ENCODE peak calls at places on chromosomes 12 and 14, in seven cellular contexts. Q is uterus, X is breast epithelium, I is transverse colon, S is tibial nerve, H is stomach, A is prostate gland. V is an unnamed sample.

GRCh38 chr12:25594376-25594775 is 41.3 kb upstream of the LMNTD1 start:
- DNase-seq in X (no peak), A (no peak), S (no peak), I (no peak), H (no peak), Q (no peak), V (no peak)

GRCh38 chr12:58919271-58920101 is 818 bp downstream of the LRIG3 start:
- DNase-seq in H (no peak), I (peak), A (peak), X (peak), Q (peak), S (peak), V (peak)

GRCh38 chr12:49626169-49626835 is 2.9 kb downstream of the PRPF40B start:
- DNase-seq in Q (no peak), H (no peak), S (no peak), I (no peak), X (no peak), A (no peak), V (no peak)

GRCh38 chr12:46268349-46268616 is 560 bp downstream of the SLC38A1 start:
- DNase-seq in I (no peak), H (no peak), Q (no peak), S (no peak), X (no peak), A (no peak), V (no peak)

GRCh38 chr14:23539209-23539866 is 12.2 kb downstream of the ZFHX2 start:
- DNase-seq in A (no peak), I (no peak), Q (no peak), H (no peak), S (no peak), X (no peak), V (no peak)

GRCh38 chr14:29650554-29651269 is 276.9 kb downstream of the PRKD1 start:
- DNase-seq in H (no peak), S (no peak), A (no peak), Q (no peak), X (no peak), I (no peak), V (no peak)

GRCh38 chr14:33682746-33683145 is 268.1 kb downstream of the EGLN3 start:
- DNase-seq in I (peak), H (peak), Q (peak), A (no peak), S (peak), X (peak), V (peak)

GRCh38 chr12:38954119-38954746 is 48.8 kb upstream of the CPNE8 start:
- DNase-seq in I (no peak), X (no peak), A (no peak), H (no peak), S (no peak), Q (no peak), V (no peak)

GRCh38 chr14:34012978-34013713 is 62.3 kb upstream of the EGLN3 start:
- DNase-seq in X (no peak), A (no peak), S (no peak), H (no peak), Q (no peak), I (no peak), V (no peak)

GRCh38 chr12:8681129-8681902 is 16.5 kb upstream of the RIMKLB start:
- DNase-seq in I (no peak), A (peak), S (no peak), H (no peak), X (no peak), Q (peak), V (peak)

GRCh38 chr12:120252071-120252906 is 13.2 kb downstream of the PXN start:
- DNase-seq in X (no peak), I (no peak), H (no peak), S (no peak), Q (no peak), A (no peak), V (no peak)

GRCh38 chr12:88870000-88870737 is 289.9 kb upstream of the KITLG start:
- DNase-seq in H (no peak), A (no peak), Q (no peak), I (no peak), S (no peak), X (no peak), V (no peak)

GRCh38 chr14:49852351-49853157 is at the start of gene NEMF:
- DNase-seq in X (peak), I (peak), A (peak), S (peak), Q (peak), H (peak), V (peak)
- TF ChIP-seq POLR2A in X (peak), I (peak), A (peak), S (peak), Q (peak), H (peak), V (peak)

GRCh38 chr14:36520601-36521525 is 831 bp upstream of the NKX2-1 start:
- DNase-seq in X (no peak), I (peak), S (no peak), A (no peak), Q (no peak), H (peak), V (no peak)
- TF ChIP-seq POLR2A in X (no peak), I (no peak), S (no peak), A (no peak), Q (no peak), H (no peak), V (no peak)

DNA sequence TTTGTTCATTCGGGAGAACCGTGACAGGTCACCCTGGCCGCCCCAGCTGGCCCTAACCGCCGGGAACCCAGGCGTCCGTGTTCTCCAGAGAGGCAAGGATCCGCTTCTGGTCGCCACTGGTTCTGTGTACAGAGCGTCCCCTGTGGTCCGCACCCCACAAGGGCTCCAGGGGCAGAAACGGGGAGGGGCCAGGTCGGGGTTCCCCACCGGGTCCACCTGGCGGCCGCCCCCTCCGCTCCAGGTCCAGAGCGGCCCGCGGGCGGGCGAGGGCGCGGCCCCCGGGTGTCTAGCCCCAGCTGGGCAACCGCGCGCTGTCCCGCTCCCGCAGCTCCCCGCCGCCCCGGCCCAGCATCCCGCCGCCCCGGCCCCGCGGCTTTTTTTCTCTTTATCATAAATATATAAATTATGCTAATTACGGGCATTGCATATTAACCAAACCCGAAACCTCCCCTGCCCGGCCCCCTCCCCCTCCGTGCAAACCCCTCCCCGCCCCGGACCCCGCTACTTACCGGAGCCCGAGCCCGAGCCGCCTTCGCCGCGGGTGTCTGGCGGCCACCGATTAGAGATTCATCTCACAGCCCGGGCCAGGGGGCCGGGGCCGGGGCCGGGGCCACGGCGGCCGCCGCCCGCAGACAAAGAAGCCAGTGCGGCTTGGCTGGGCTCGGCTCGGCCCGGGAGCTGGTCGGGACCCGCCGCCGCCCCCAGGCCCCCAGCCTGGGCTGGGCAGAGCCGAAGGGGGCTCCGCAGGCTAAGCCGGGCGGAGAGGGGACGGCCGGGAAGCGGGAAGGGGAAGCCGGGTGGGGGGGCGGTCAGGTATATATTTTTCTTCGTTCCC is 512 bp downstream of the POU6F1 start:
- DNase-seq in I (peak), S (peak), H (peak), A (peak), X (peak), Q (peak), V (peak)
- TF ChIP-seq POLR2A in I (no peak), S (no peak), H (no peak), A (no peak), X (no peak), Q (peak), V (peak)

GRCh38 chr12:71662861-71663560 is 637 bp downstream of the ZFC3H1 start:
- DNase-seq in Q (peak), S (peak), H (peak), A (peak), I (peak), X (peak), V (peak)
- TF ChIP-seq POLR2A in Q (no peak), S (no peak), H (no peak), A (peak), I (peak), X (no peak), V (peak)

GRCh38 chr14:64915797-64916196 is 1.5 kb downstream of the CHURC1 start:
- DNase-seq in H (no peak), I (no peak), A (no peak), X (no peak), S (no peak), Q (no peak), V (no peak)

GRCh38 chr14:64912256-64912655 is 2.0 kb upstream of the CHURC1 start:
- DNase-seq in A (no peak), Q (no peak), S (no peak), I (no peak), X (no peak), H (no peak), V (no peak)

GRCh38 chr14:64915025-64915424 is 770 bp downstream of the CHURC1 start:
- DNase-seq in X (no peak), H (no peak), Q (no peak), S (no peak), I (no peak), A (no peak), V (no peak)

GRCh38 chr14:64910847-64911495 is 3.3 kb upstream of the CHURC1 start:
- DNase-seq in H (no peak), X (no peak), Q (no peak), S (no peak), A (no peak), I (no peak), V (no peak)

GRCh38 chr14:64914237-64914971 is at the start of gene CHURC1:
- DNase-seq in X (peak), S (peak), A (peak), H (peak), I (peak), Q (peak), V (peak)
- TF ChIP-seq POLR2A in X (peak), S (peak), A (peak), H (peak), I (peak), Q (peak), V (peak)

GRCh38 chr12:101697197-101697929 is at the start of gene CHPT1:
- DNase-seq in I (peak), S (peak), X (peak), Q (peak), A (peak), H (peak), V (peak)

GRCh38 chr12:101698782-101699347 is 1.4 kb downstream of the CHPT1 start:
- DNase-seq in H (no peak), Q (no peak), A (no peak), I (no peak), S (no peak), X (no peak), V (peak)

GRCh38 chr12:101696477-101697196 is 803 bp upstream of the CHPT1 start:
- DNase-seq in I (peak), Q (peak), A (peak), H (peak), X (no peak), S (peak), V (peak)

GRCh38 chr12:101700299-101700820 is 2.9 kb downstream of the CHPT1 start:
- DNase-seq in X (no peak), Q (no peak), I (no peak), A (no peak), H (no peak), S (no peak), V (no peak)

DNA sequence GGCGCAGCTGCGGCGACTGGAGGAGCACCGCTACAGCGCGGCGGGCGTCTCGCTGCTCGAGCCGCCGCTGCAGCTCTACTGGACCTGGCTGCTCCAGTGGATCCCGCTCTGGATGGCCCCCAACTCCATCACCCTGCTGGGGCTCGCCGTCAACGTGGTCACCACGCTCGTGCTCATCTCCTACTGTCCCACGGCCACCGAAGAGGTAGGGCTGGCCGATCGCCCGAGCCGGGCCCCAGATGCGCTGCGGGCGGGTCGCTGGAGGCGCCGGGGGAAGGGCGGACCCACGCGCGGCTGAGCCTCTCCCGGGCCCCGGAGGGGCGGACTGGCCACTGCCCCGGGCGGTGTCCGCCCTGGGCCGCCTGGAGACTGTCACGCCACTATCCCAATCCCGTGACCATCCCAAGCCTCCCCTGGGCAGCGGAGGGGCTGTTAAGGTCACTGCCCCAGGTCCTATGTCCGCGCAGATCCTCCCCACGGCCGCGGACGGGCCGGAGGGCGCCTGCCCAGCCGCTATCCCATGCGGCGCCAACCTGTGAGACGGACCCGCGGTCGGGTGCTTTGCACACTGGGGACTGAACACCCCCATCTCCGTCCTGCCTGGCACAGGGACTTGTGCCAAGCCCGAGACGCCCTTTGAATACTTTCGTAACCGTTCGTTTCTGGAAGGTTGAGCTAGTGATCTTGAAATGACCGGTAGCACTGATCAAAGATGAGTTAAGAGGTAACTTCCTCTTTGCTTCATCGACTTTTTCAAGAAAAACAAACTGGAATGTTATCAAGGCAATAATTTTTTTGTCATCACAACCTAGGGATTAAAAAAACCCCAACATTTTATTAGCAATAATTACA is 716 bp downstream of the CHPT1 start:
- DNase-seq in S (peak), X (peak), Q (peak), I (peak), A (peak), H (peak), V (peak)
- TF ChIP-seq POLR2A in S (peak), X (no peak), Q (no peak), I (peak), A (peak), H (no peak), V (peak)

DNA sequence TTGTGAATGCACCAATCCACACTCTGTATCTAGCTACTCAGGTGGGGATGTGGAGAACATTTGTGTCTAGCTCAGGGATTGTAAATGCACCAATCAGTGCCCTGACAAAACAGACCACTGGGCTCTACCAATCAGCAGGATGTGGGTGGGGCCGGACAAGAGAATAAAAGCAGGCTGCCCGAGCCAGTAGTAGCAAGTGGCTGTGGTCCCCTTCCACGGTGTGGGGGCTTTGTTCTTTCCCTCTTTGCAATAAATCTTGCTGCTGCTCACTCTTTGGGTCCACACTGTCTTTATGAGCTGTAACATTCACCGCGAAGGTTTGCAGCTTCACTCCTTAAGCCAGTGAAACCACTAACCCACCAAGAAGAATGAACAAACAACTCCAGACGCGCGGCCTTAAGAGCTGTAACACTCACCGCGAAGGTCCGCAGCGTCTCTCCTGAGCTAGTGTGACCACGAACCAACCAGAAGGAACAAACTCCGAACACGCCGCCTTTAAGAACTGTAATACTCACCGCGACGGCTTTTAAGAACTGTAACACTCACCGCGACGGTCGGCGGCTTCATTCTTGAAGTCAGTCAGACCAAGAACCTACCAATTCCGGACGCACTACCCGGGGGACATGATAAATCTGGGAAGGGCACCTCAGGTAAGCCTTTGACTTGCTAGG is 4.6 kb upstream of the LDHB start:
- DNase-seq in A (no peak), Q (no peak), X (no peak), I (no peak), H (no peak), S (no peak), V (no peak)
- TF ChIP-seq POLR2A in A (no peak), Q (no peak), X (no peak), I (no peak), H (no peak), S (no peak), V (no peak)

GRCh38 chr12:57864811-57865751 is 18.6 kb upstream of the CTDSP2 start:
- DNase-seq in I (peak), Q (peak), H (peak), A (peak), X (peak), S (peak), V (peak)
- TF ChIP-seq POLR2A in I (peak), Q (peak), H (no peak), A (peak), X (no peak), S (no peak), V (peak)